ENCODE peak calls at places on chromosomes 2 and 18, in six cellular contexts. One of them, this sample, is unnamed.

GRCh38 chr18:12886498-12887126 is 2.6 kb upstream of the PTPN2 start:
- DNase-seq in renal cortical epithelial cell: no peak
- DNase-seq in Peyer's patch: no peak
- DNase-seq in stimulated activated CD4-positive, alpha-beta T cell treated with anti-CD3 and anti-CD28 coated beads, Interleukin-2, amount 100 ng/mL, for 48 hours: no peak
- DNase-seq in T-helper 2 cell: peak
- DNase-seq in dorsolateral prefrontal cortex: no peak
- DNase-seq in this sample: no peak

GRCh38 chr18:61893304-61893970 is 630 bp upstream of the RNF152 start:
- DNase-seq in renal cortical epithelial cell: no peak
- DNase-seq in Peyer's patch: peak
- DNase-seq in stimulated activated CD4-positive, alpha-beta T cell treated with anti-CD3 and anti-CD28 coated beads, Interleukin-2, amount 100 ng/mL, for 48 hours: no peak
- DNase-seq in T-helper 2 cell: peak
- DNase-seq in dorsolateral prefrontal cortex: peak
- DNase-seq in this sample: no peak

GRCh38 chr2:98709530-98709929 is 21.4 kb downstream of the MGAT4A start:
- DNase-seq in renal cortical epithelial cell: no peak
- DNase-seq in Peyer's patch: no peak
- DNase-seq in stimulated activated CD4-positive, alpha-beta T cell treated with anti-CD3 and anti-CD28 coated beads, Interleukin-2, amount 100 ng/mL, for 48 hours: no peak
- DNase-seq in T-helper 2 cell: no peak
- DNase-seq in dorsolateral prefrontal cortex: no peak
- DNase-seq in this sample: no peak

GRCh38 chr2:108417254-108417653 is 31.8 kb upstream of the GCC2 start:
- DNase-seq in renal cortical epithelial cell: peak
- DNase-seq in Peyer's patch: no peak
- DNase-seq in stimulated activated CD4-positive, alpha-beta T cell treated with anti-CD3 and anti-CD28 coated beads, Interleukin-2, amount 100 ng/mL, for 48 hours: no peak
- DNase-seq in T-helper 2 cell: peak
- DNase-seq in dorsolateral prefrontal cortex: no peak
- DNase-seq in this sample: no peak

GRCh38 chr18:22694954-22695353 is 238.2 kb upstream of the RBBP8 start:
- DNase-seq in renal cortical epithelial cell: peak
- DNase-seq in Peyer's patch: no peak
- DNase-seq in stimulated activated CD4-positive, alpha-beta T cell treated with anti-CD3 and anti-CD28 coated beads, Interleukin-2, amount 100 ng/mL, for 48 hours: no peak
- DNase-seq in T-helper 2 cell: no peak
- DNase-seq in dorsolateral prefrontal cortex: no peak
- DNase-seq in this sample: no peak

GRCh38 chr2:171159326-171160118 is 1.2 kb downstream of the TLK1 start:
- DNase-seq in renal cortical epithelial cell: peak
- DNase-seq in Peyer's patch: peak
- DNase-seq in stimulated activated CD4-positive, alpha-beta T cell treated with anti-CD3 and anti-CD28 coated beads, Interleukin-2, amount 100 ng/mL, for 48 hours: peak
- DNase-seq in T-helper 2 cell: peak
- DNase-seq in dorsolateral prefrontal cortex: peak
- DNase-seq in this sample: peak

GRCh38 chr2:76197842-76198448 is 487.2 kb upstream of the GCFC2 start:
- DNase-seq in renal cortical epithelial cell: peak
- DNase-seq in Peyer's patch: no peak
- DNase-seq in stimulated activated CD4-positive, alpha-beta T cell treated with anti-CD3 and anti-CD28 coated beads, Interleukin-2, amount 100 ng/mL, for 48 hours: peak
- DNase-seq in T-helper 2 cell: peak
- DNase-seq in dorsolateral prefrontal cortex: no peak
- DNase-seq in this sample: no peak

GRCh38 chr2:224999784-225000183 is 42.5 kb downstream of the DOCK10 start:
- DNase-seq in renal cortical epithelial cell: no peak
- DNase-seq in Peyer's patch: no peak
- DNase-seq in stimulated activated CD4-positive, alpha-beta T cell treated with anti-CD3 and anti-CD28 coated beads, Interleukin-2, amount 100 ng/mL, for 48 hours: no peak
- DNase-seq in T-helper 2 cell: no peak
- DNase-seq in dorsolateral prefrontal cortex: no peak
- DNase-seq in this sample: no peak

GRCh38 chr2:31547485-31547884 is 33.3 kb downstream of the SRD5A2 start:
- DNase-seq in renal cortical epithelial cell: no peak
- DNase-seq in Peyer's patch: no peak
- DNase-seq in stimulated activated CD4-positive, alpha-beta T cell treated with anti-CD3 and anti-CD28 coated beads, Interleukin-2, amount 100 ng/mL, for 48 hours: no peak
- DNase-seq in T-helper 2 cell: no peak
- DNase-seq in dorsolateral prefrontal cortex: no peak
- DNase-seq in this sample: no peak

GRCh38 chr2:143801561-143801960 is 672.3 kb downstream of the ARHGAP15 start:
- DNase-seq in renal cortical epithelial cell: no peak
- DNase-seq in Peyer's patch: no peak
- DNase-seq in stimulated activated CD4-positive, alpha-beta T cell treated with anti-CD3 and anti-CD28 coated beads, Interleukin-2, amount 100 ng/mL, for 48 hours: no peak
- DNase-seq in T-helper 2 cell: no peak
- DNase-seq in dorsolateral prefrontal cortex: no peak
- DNase-seq in this sample: no peak

GRCh38 chr2:579351-579886 is 97.8 kb downstream of the TMEM18 start:
- DNase-seq in renal cortical epithelial cell: no peak
- DNase-seq in Peyer's patch: no peak
- DNase-seq in stimulated activated CD4-positive, alpha-beta T cell treated with anti-CD3 and anti-CD28 coated beads, Interleukin-2, amount 100 ng/mL, for 48 hours: no peak
- DNase-seq in T-helper 2 cell: no peak
- DNase-seq in dorsolateral prefrontal cortex: no peak
- DNase-seq in this sample: no peak

GRCh38 chr18:9869713-9870430 is 15.9 kb upstream of the TXNDC2 start:
- DNase-seq in renal cortical epithelial cell: peak
- DNase-seq in Peyer's patch: no peak
- DNase-seq in stimulated activated CD4-positive, alpha-beta T cell treated with anti-CD3 and anti-CD28 coated beads, Interleukin-2, amount 100 ng/mL, for 48 hours: no peak
- DNase-seq in T-helper 2 cell: peak
- DNase-seq in dorsolateral prefrontal cortex: no peak
- DNase-seq in this sample: no peak

GRCh38 chr18:22179174-22179573 is 9.8 kb downstream of the GATA6 start:
- DNase-seq in renal cortical epithelial cell: no peak
- DNase-seq in Peyer's patch: no peak
- DNase-seq in stimulated activated CD4-positive, alpha-beta T cell treated with anti-CD3 and anti-CD28 coated beads, Interleukin-2, amount 100 ng/mL, for 48 hours: no peak
- DNase-seq in T-helper 2 cell: no peak
- DNase-seq in dorsolateral prefrontal cortex: no peak
- DNase-seq in this sample: no peak

GRCh38 chr18:58559427-58560186 is 69.3 kb downstream of the ALPK2 start:
- DNase-seq in renal cortical epithelial cell: no peak
- DNase-seq in Peyer's patch: no peak
- DNase-seq in stimulated activated CD4-positive, alpha-beta T cell treated with anti-CD3 and anti-CD28 coated beads, Interleukin-2, amount 100 ng/mL, for 48 hours: no peak
- DNase-seq in T-helper 2 cell: no peak
- DNase-seq in dorsolateral prefrontal cortex: no peak
- DNase-seq in this sample: no peak

GRCh38 chr18:11850821-11851155 is 425 bp upstream of the CHMP1B start:
- DNase-seq in renal cortical epithelial cell: peak
- DNase-seq in Peyer's patch: no peak
- DNase-seq in stimulated activated CD4-positive, alpha-beta T cell treated with anti-CD3 and anti-CD28 coated beads, Interleukin-2, amount 100 ng/mL, for 48 hours: no peak
- DNase-seq in T-helper 2 cell: no peak
- DNase-seq in dorsolateral prefrontal cortex: no peak
- DNase-seq in this sample: no peak

GRCh38 chr2:215425021-215425782 is 10.7 kb downstream of the FN1 start:
- DNase-seq in renal cortical epithelial cell: no peak
- DNase-seq in Peyer's patch: no peak
- DNase-seq in stimulated activated CD4-positive, alpha-beta T cell treated with anti-CD3 and anti-CD28 coated beads, Interleukin-2, amount 100 ng/mL, for 48 hours: no peak
- DNase-seq in T-helper 2 cell: no peak
- DNase-seq in dorsolateral prefrontal cortex: no peak
- DNase-seq in this sample: no peak

GRCh38 chr2:113700186-113700841 is 56.1 kb downstream of the SLC35F5 start:
- DNase-seq in renal cortical epithelial cell: no peak
- DNase-seq in Peyer's patch: no peak
- DNase-seq in stimulated activated CD4-positive, alpha-beta T cell treated with anti-CD3 and anti-CD28 coated beads, Interleukin-2, amount 100 ng/mL, for 48 hours: peak
- DNase-seq in T-helper 2 cell: peak
- DNase-seq in dorsolateral prefrontal cortex: no peak
- DNase-seq in this sample: no peak

GRCh38 chr2:119659601-119660342 is 19.2 kb upstream of the TMEM177 start:
- DNase-seq in renal cortical epithelial cell: peak
- DNase-seq in Peyer's patch: no peak
- DNase-seq in stimulated activated CD4-positive, alpha-beta T cell treated with anti-CD3 and anti-CD28 coated beads, Interleukin-2, amount 100 ng/mL, for 48 hours: peak
- DNase-seq in T-helper 2 cell: peak
- DNase-seq in dorsolateral prefrontal cortex: no peak
- DNase-seq in this sample: no peak

GRCh38 chr2:58794103-58794502 is 553.0 kb upstream of the FANCL start:
- DNase-seq in renal cortical epithelial cell: no peak
- DNase-seq in Peyer's patch: no peak
- DNase-seq in stimulated activated CD4-positive, alpha-beta T cell treated with anti-CD3 and anti-CD28 coated beads, Interleukin-2, amount 100 ng/mL, for 48 hours: no peak
- DNase-seq in T-helper 2 cell: no peak
- DNase-seq in dorsolateral prefrontal cortex: no peak
- DNase-seq in this sample: no peak

GRCh38 chr2:118320640-118321039 is 232.4 kb downstream of the INSIG2 start:
- DNase-seq in renal cortical epithelial cell: no peak
- DNase-seq in Peyer's patch: no peak
- DNase-seq in stimulated activated CD4-positive, alpha-beta T cell treated with anti-CD3 and anti-CD28 coated beads, Interleukin-2, amount 100 ng/mL, for 48 hours: no peak
- DNase-seq in T-helper 2 cell: no peak
- DNase-seq in dorsolateral prefrontal cortex: no peak
- DNase-seq in this sample: no peak

GRCh38 chr2:240891492-240892340 is 4.2 kb downstream of the MAB21L4 start:
- DNase-seq in renal cortical epithelial cell: no peak
- DNase-seq in Peyer's patch: no peak
- DNase-seq in stimulated activated CD4-positive, alpha-beta T cell treated with anti-CD3 and anti-CD28 coated beads, Interleukin-2, amount 100 ng/mL, for 48 hours: no peak
- DNase-seq in T-helper 2 cell: no peak
- DNase-seq in dorsolateral prefrontal cortex: no peak
- DNase-seq in this sample: no peak

GRCh38 chr2:188582206-188582605 is 290.5 kb downstream of the GULP1 start:
- DNase-seq in renal cortical epithelial cell: no peak
- DNase-seq in Peyer's patch: no peak
- DNase-seq in stimulated activated CD4-positive, alpha-beta T cell treated with anti-CD3 and anti-CD28 coated beads, Interleukin-2, amount 100 ng/mL, for 48 hours: no peak
- DNase-seq in T-helper 2 cell: no peak
- DNase-seq in dorsolateral prefrontal cortex: no peak
- DNase-seq in this sample: no peak

GRCh38 chr2:127652786-127653357 is 6.9 kb downstream of the GPR17 start:
- DNase-seq in renal cortical epithelial cell: no peak
- DNase-seq in Peyer's patch: peak
- DNase-seq in stimulated activated CD4-positive, alpha-beta T cell treated with anti-CD3 and anti-CD28 coated beads, Interleukin-2, amount 100 ng/mL, for 48 hours: no peak
- DNase-seq in T-helper 2 cell: no peak
- DNase-seq in dorsolateral prefrontal cortex: no peak
- DNase-seq in this sample: no peak

GRCh38 chr2:46569061-46569560 is 89.7 kb downstream of the TMEM247 start:
- DNase-seq in renal cortical epithelial cell: no peak
- DNase-seq in Peyer's patch: no peak
- DNase-seq in stimulated activated CD4-positive, alpha-beta T cell treated with anti-CD3 and anti-CD28 coated beads, Interleukin-2, amount 100 ng/mL, for 48 hours: no peak
- DNase-seq in T-helper 2 cell: no peak
- DNase-seq in dorsolateral prefrontal cortex: no peak
- DNase-seq in this sample: no peak

GRCh38 chr2:165055081-165055879 is 100.0 kb upstream of the SLC38A11 start:
- DNase-seq in renal cortical epithelial cell: no peak
- DNase-seq in Peyer's patch: no peak
- DNase-seq in stimulated activated CD4-positive, alpha-beta T cell treated with anti-CD3 and anti-CD28 coated beads, Interleukin-2, amount 100 ng/mL, for 48 hours: no peak
- DNase-seq in T-helper 2 cell: peak
- DNase-seq in dorsolateral prefrontal cortex: no peak
- DNase-seq in this sample: no peak

GRCh38 chr2:124316875-124317605 is 292.0 kb downstream of the CNTNAP5 start:
- DNase-seq in renal cortical epithelial cell: no peak
- DNase-seq in Peyer's patch: no peak
- DNase-seq in stimulated activated CD4-positive, alpha-beta T cell treated with anti-CD3 and anti-CD28 coated beads, Interleukin-2, amount 100 ng/mL, for 48 hours: no peak
- DNase-seq in T-helper 2 cell: no peak
- DNase-seq in dorsolateral prefrontal cortex: no peak
- DNase-seq in this sample: no peak

GRCh38 chr2:45653584-45653983 is 2.1 kb downstream of the PRKCE start:
- DNase-seq in renal cortical epithelial cell: peak
- DNase-seq in Peyer's patch: no peak
- DNase-seq in stimulated activated CD4-positive, alpha-beta T cell treated with anti-CD3 and anti-CD28 coated beads, Interleukin-2, amount 100 ng/mL, for 48 hours: no peak
- DNase-seq in T-helper 2 cell: no peak
- DNase-seq in dorsolateral prefrontal cortex: no peak
- DNase-seq in this sample: no peak

GRCh38 chr2:44326548-44327269 is 34.6 kb downstream of the PREPL start:
- DNase-seq in renal cortical epithelial cell: peak
- DNase-seq in Peyer's patch: no peak
- DNase-seq in stimulated activated CD4-positive, alpha-beta T cell treated with anti-CD3 and anti-CD28 coated beads, Interleukin-2, amount 100 ng/mL, for 48 hours: no peak
- DNase-seq in T-helper 2 cell: no peak
- DNase-seq in dorsolateral prefrontal cortex: no peak
- DNase-seq in this sample: no peak

GRCh38 chr2:234490239-234491074 is 6.4 kb downstream of the ARL4C start:
- DNase-seq in renal cortical epithelial cell: no peak
- DNase-seq in Peyer's patch: no peak
- DNase-seq in stimulated activated CD4-positive, alpha-beta T cell treated with anti-CD3 and anti-CD28 coated beads, Interleukin-2, amount 100 ng/mL, for 48 hours: no peak
- DNase-seq in T-helper 2 cell: peak
- DNase-seq in dorsolateral prefrontal cortex: no peak
- DNase-seq in this sample: no peak

GRCh38 chr2:99275882-99276281 is 20.4 kb upstream of the LYG2 start:
- DNase-seq in renal cortical epithelial cell: no peak
- DNase-seq in Peyer's patch: no peak
- DNase-seq in stimulated activated CD4-positive, alpha-beta T cell treated with anti-CD3 and anti-CD28 coated beads, Interleukin-2, amount 100 ng/mL, for 48 hours: no peak
- DNase-seq in T-helper 2 cell: no peak
- DNase-seq in dorsolateral prefrontal cortex: no peak
- DNase-seq in this sample: no peak